ENCODE peak calls at places on chromosomes 11 and 22, in six cellular contexts. T, X, I, A, G and H are unnamed samples.

GRCh38 chr11:111088872-111089271 is 156.7 kb upstream of the POU2AF2 start:
- DNase-seq in T (no peak), X (no peak), I (no peak), A (no peak), G (no peak), H (no peak)

GRCh38 chr11:105148241-105148640 is 8.7 kb upstream of the CARD18 start:
- DNase-seq in T (no peak), X (no peak), I (no peak), A (no peak), G (no peak), H (no peak)

GRCh38 chr11:3989891-3990290 is 104.7 kb upstream of the RRM1 start:
- DNase-seq in T (no peak), X (no peak), I (no peak), A (no peak), G (no peak), H (no peak)

GRCh38 chr11:3614742-3615171 is 27.0 kb downstream of the ART5 start:
- DNase-seq in T (peak; percentile 79), X (no peak), I (peak; percentile 71), A (no peak), G (no peak), H (no peak)

GRCh38 chr11:32931605-32932004 is 39.0 kb downstream of the QSER1 start:
- DNase-seq in T (no peak), X (no peak), I (no peak), A (no peak), G (no peak), H (no peak)

GRCh38 chr11:129391864-129392263 is 16.2 kb downstream of the BARX2 start:
- DNase-seq in T (no peak), X (no peak), I (no peak), A (no peak), G (no peak), H (no peak)

GRCh38 chr11:118609380-118610219 is 2.2 kb downstream of the PHLDB1 start:
- DNase-seq in T (no peak), X (no peak), I (no peak), A (no peak), G (no peak), H (no peak)

GRCh38 chr11:72720806-72721205 is 31.4 kb downstream of the ARAP1 start:
- DNase-seq in T (no peak), X (no peak), I (peak; percentile 68), A (no peak), G (no peak), H (no peak)

GRCh38 chr11:43830928-43831440 is 49.6 kb upstream of the ALKBH3 start:
- DNase-seq in T (peak; percentile 51), X (peak; percentile 97), I (no peak), A (peak; percentile 9), G (no peak), H (peak; percentile 98)

GRCh38 chr11:19849107-19849789 is 136.6 kb downstream of the NAV2 start:
- DNase-seq in T (no peak), X (no peak), I (no peak), A (no peak), G (no peak), H (peak; percentile 10)

GRCh38 chr11:73717136-73717535 is 43.7 kb downstream of the RAB6A start:
- DNase-seq in T (no peak), X (no peak), I (no peak), A (no peak), G (no peak), H (no peak)

GRCh38 chr22:24726848-24727217 is 47.7 kb downstream of the PIWIL3 start:
- DNase-seq in T (no peak), X (no peak), I (no peak), A (no peak), G (no peak), H (no peak)

GRCh38 chr11:121886005-121886739 is 229.8 kb downstream of the BLID start:
- DNase-seq in T (no peak), X (no peak), I (no peak), A (no peak), G (no peak), H (no peak)

GRCh38 chr22:28424427-28425080 is 255.1 kb downstream of the TTC28 start:
- DNase-seq in T (no peak), X (no peak), I (no peak), A (no peak), G (peak; percentile 39), H (peak; percentile 89)

GRCh38 chr11:68532719-68533369 is 72.3 kb downstream of the PPP6R3 start:
- DNase-seq in T (no peak), X (no peak), I (no peak), A (no peak), G (no peak), H (no peak)

DNA sequence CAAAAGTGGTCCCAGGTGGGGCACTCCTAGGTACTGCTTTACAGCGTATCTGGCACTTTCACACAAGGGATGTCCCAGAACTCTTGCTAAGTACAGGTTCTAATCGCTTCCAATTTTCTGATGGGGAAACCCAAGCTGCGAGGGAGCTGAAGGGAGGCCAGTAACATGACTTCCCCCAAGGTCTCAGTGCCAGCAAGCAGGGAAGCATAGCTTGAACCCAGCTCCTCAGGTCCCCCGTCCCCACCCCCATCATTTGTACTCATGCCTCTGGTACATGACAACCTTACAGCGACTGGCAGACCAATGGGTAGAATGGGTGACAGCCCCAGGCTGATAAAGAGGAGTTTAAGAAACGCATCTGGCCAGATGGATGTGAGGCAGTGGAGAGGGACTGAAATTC is 716 bp upstream of the ABCC8 start:
- DNase-seq in T (no peak), X (no peak), I (no peak), A (no peak), G (no peak), H (no peak)
- H3K27me3 ChIP-seq in T (peaks cover 38% of the 10 kb centered on the region), X (peaks cover 43% of the 10 kb centered on the region), I (peaks cover 54% of the 10 kb centered on the region), A (peaks cover 55% of the 10 kb centered on the region), G (peaks cover 30% of the 10 kb centered on the region), H (peaks cover 34% of the 10 kb centered on the region)

DNA sequence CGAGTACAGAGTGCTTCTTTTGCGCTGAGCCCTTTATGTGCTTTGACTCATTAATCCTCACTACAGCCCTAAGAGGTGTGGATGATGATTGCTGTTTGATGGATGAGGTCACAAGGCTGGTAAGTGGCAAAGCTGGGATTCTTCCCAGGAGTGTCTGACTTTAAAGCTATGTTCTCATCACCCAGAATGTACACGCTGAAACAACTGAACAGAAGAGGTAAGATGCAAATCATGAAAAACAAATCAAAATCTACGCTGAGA is 37.7 kb upstream of the CREB3L1 start:
- DNase-seq in T (no peak), X (no peak), I (no peak), A (no peak), G (no peak), H (no peak)
- H3K27ac ChIP-seq in T (peak overlapping the region; percentile 91), X (peak overlapping the region; percentile 23), I (no peak overlapping the region), A (peak overlapping the region; percentile 64), G (no peak overlapping the region), H (peak overlapping the region; percentile 73)

GRCh38 chr11:64052938-64053622 is 17.3 kb downstream of the FLRT1 start:
- DNase-seq in T (no peak), X (no peak), I (no peak), A (no peak), G (no peak), H (no peak)
- H3K27me3 ChIP-seq in T (no peaks in the 10 kb centered on the region), X (no peaks in the 10 kb centered on the region), I (no peaks in the 10 kb centered on the region), A (no peaks in the 10 kb centered on the region), G (no peaks in the 10 kb centered on the region), H (peaks cover 12% of the 10 kb centered on the region)

GRCh38 chr11:86458294-86459001 is 83.8 kb downstream of the CCDC81 start:
- DNase-seq in T (no peak), X (no peak), I (no peak), A (no peak), G (no peak), H (no peak)

GRCh38 chr11:86459682-86460460 is 85.2 kb downstream of the CCDC81 start:
- DNase-seq in T (no peak), X (peak; percentile 87), I (no peak), A (no peak), G (peak; percentile 14), H (peak; percentile 83)

GRCh38 chr11:86460461-86461404 is 86.0 kb downstream of the CCDC81 start:
- DNase-seq in T (no peak), X (no peak), I (no peak), A (no peak), G (no peak), H (no peak)

GRCh38 chr11:86456075-86456939 is 81.6 kb downstream of the CCDC81 start:
- DNase-seq in T (peak; percentile 81), X (peak; percentile 73), I (peak; percentile 79), A (peak; percentile 77), G (peak; percentile 75), H (peak; percentile 66)

GRCh38 chr11:86459002-86459385 is 84.3 kb downstream of the CCDC81 start:
- DNase-seq in T (no peak), X (no peak), I (no peak), A (no peak), G (no peak), H (no peak)
- H3K27ac ChIP-seq in T (peak overlapping the region; percentile 6), X (no peak overlapping the region), I (no peak overlapping the region), A (no peak overlapping the region), G (no peak overlapping the region), H (no peak overlapping the region)